ENCODE peak calls at places on chromosomes 2 and 18, in nine cellular contexts. T is nephron progenitor cell, J is brain microvascular endothelial cell, Q is MM.1S, C is NB4, M is cardiac muscle cell, L is breast epithelium, Z is H1, G is GM06990. A is an unnamed sample.

GRCh38 chr2:15826273-15826717 is 114.1 kb upstream of the MYCN start:
- DNase-seq in T (peak), J (no peak), Q (no peak), C (no peak), M (no peak), L (no peak), Z (no peak), G (no peak), A (no peak)

GRCh38 chr2:112162341-112162740 is 24.2 kb downstream of the FBLN7 start:
- DNase-seq in T (no peak), J (no peak), Q (no peak), C (no peak), M (no peak), L (no peak), Z (no peak), G (no peak), A (no peak)

GRCh38 chr18:1252534-1252933 is 347.9 kb downstream of the ADCYAP1 start:
- DNase-seq in T (no peak), J (no peak), Q (no peak), C (no peak), M (no peak), L (no peak), Z (no peak), G (no peak), A (no peak)

GRCh38 chr2:165874445-165875039 is 79.0 kb downstream of the TTC21B start:
- DNase-seq in T (no peak), J (peak), Q (peak), C (peak), M (peak), L (no peak), Z (no peak), G (peak), A (no peak)

GRCh38 chr2:112147382-112147781 is 9.2 kb downstream of the FBLN7 start:
- DNase-seq in T (no peak), J (no peak), Q (no peak), C (no peak), M (peak), L (no peak), Z (peak), G (no peak), A (no peak)

GRCh38 chr2:239460780-239461179 is 60.0 kb upstream of the HDAC4 start:
- DNase-seq in T (no peak), J (no peak), Q (no peak), C (no peak), M (no peak), L (no peak), Z (no peak), G (no peak), A (no peak)

GRCh38 chr2:31429759-31430438 is 15.4 kb upstream of the XDH start:
- DNase-seq in T (no peak), J (no peak), Q (peak), C (no peak), M (no peak), L (no peak), Z (no peak), G (no peak), A (no peak)

GRCh38 chr2:152661076-152661475 is 56.2 kb downstream of the PRPF40A start:
- DNase-seq in T (no peak), J (no peak), Q (no peak), C (no peak), M (no peak), L (no peak), Z (no peak), G (no peak), A (no peak)

GRCh38 chr2:184598313-184599053 is at the start of gene ZNF804A:
- DNase-seq in T (peak), J (peak), Q (peak), C (peak), M (peak), L (no peak), Z (peak), G (peak), A (peak)

GRCh38 chr2:225177098-225177497 is 134.8 kb upstream of the DOCK10 start:
- DNase-seq in T (no peak), J (peak), Q (no peak), C (no peak), M (peak), L (no peak), Z (no peak), G (no peak), A (no peak)

GRCh38 chr2:3487432-3487831 is 31.9 kb downstream of the ADI1 start:
- DNase-seq in T (no peak), J (no peak), Q (no peak), C (no peak), M (no peak), L (no peak), Z (no peak), G (no peak), A (no peak)

GRCh38 chr2:100972452-100972851 is 29.6 kb upstream of the RPL31 start:
- DNase-seq in T (no peak), J (no peak), Q (no peak), C (no peak), M (no peak), L (no peak), Z (no peak), G (no peak), A (no peak)

GRCh38 chr2:86199834-86200177 is 549 bp downstream of the MRPL35 start:
- DNase-seq in T (no peak), J (no peak), Q (no peak), C (peak), M (no peak), L (no peak), Z (no peak), G (no peak), A (no peak)

GRCh38 chr2:19122220-19122619 is 236.2 kb downstream of the OSR1 start:
- DNase-seq in T (no peak), J (no peak), Q (no peak), C (no peak), M (no peak), L (no peak), Z (no peak), G (no peak), A (no peak)

GRCh38 chr18:3855961-3856360 is 406.0 kb downstream of the TGIF1 start:
- DNase-seq in T (no peak), J (no peak), Q (no peak), C (no peak), M (no peak), L (no peak), Z (no peak), G (no peak), A (no peak)

GRCh38 chr2:230968921-230969672 is 26.8 kb upstream of the SPATA3 start:
- DNase-seq in T (no peak), J (no peak), Q (peak), C (no peak), M (no peak), L (no peak), Z (no peak), G (no peak), A (no peak)

GRCh38 chr2:215973954-215974699 is 39.2 kb downstream of the MREG start:
- DNase-seq in T (no peak), J (no peak), Q (no peak), C (peak), M (peak), L (no peak), Z (no peak), G (no peak), A (no peak)

DNA sequence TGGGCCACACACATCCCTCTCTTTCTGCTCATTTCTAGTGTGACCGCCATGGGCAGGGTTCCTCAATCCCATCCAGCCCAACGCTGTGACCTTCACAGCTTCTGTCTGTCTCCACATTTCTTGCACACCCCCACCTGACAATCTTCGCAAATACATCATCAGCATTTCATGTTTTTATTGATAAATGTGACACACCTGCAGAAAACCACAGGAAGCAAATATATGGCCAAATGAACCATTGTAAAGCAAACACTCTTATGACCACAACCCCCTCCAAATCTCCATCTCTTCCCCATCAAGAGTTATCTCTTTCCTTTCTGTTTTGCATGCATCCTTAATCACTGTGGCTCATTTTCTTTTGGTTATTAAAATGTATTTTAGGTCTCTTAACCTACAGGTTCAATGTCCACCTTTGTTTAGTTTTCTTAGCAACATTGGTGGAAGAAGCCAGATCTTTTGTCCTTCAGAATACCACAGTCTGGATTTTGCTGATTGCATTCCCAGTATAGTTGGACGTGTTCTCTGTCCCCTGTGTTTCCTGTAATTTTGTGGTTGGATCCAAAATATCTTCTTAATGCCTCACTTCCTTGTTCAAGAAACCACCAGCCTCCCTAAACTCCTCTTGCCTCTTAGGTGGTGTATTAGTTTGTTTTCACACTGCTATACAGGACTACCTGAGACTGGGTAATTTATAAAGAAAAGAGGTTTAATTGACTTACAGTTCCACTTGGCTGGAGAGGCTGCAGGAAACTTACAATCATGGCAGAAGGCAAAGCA is 9.8 kb upstream of the NCK2 start:
- DNase-seq in T (no peak), J (peak), Q (peak), C (no peak), M (peak), L (no peak), Z (no peak), G (no peak), A (no peak)
- TF ChIP-seq CTCF in T (no peak), J (no peak), Q (no peak), C (no peak), M (no peak), L (no peak), Z (no peak), G (no peak), A (no peak)

GRCh38 chr18:69839989-69840388 is 107.7 kb downstream of the CD226 start:
- DNase-seq in T (no peak), J (no peak), Q (no peak), C (no peak), M (no peak), L (no peak), Z (no peak), G (no peak), A (no peak)

GRCh38 chr18:69843047-69843446 is 104.6 kb downstream of the CD226 start:
- DNase-seq in T (no peak), J (no peak), Q (no peak), C (no peak), M (no peak), L (no peak), Z (no peak), G (no peak), A (no peak)

GRCh38 chr18:69840445-69840844 is 107.2 kb downstream of the CD226 start:
- DNase-seq in T (no peak), J (peak), Q (no peak), C (no peak), M (peak), L (no peak), Z (no peak), G (no peak), A (no peak)

GRCh38 chr18:69844656-69845055 is 103.0 kb downstream of the CD226 start:
- DNase-seq in T (no peak), J (no peak), Q (no peak), C (no peak), M (peak), L (no peak), Z (no peak), G (no peak), A (no peak)

DNA sequence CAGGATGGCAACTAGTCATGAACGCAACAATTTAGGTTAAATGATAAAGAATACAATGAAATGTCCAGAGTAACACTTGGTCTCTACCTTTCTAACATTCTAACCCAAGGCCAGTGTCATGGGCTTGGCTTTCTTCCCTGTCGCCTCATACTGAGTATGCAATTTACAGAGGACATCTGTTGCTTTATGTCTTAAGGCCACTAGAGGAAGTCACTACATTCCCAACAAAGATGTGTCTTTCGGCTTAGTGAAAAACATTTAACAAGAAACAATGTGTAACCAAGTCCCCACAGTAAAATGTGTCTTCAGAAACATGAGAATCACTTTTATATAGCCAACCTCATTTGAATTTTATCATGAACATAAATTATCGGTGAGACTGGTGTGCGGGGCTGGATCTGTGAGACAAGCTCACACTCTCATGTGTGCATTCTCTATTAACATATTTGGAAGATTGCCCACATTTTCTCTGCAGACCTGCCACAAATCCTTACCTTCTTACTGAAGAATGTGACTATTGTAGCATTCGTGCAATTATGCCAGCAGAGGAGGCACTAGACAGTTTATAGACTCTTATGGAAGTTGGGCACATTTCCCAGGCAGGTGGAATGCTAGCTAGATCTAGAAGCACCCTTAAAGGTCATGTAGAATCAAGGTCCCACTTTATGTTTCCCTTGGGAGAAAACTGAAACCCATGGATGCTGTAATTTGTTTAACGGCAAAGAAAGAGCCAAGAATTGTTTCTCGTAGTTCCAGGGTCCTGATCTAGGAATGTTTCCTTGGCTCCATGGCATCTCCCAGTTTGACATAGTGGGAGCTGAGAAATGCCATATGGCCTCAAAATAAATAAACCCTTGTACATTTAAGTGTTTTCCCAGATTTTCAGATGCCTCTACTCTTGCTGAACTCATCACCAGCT is 101.8 kb downstream of the CD226 start:
- DNase-seq in T (no peak), J (no peak), Q (no peak), C (no peak), M (peak), L (no peak), Z (no peak), G (no peak), A (no peak)
- TF ChIP-seq CTCF in T (no peak), J (no peak), Q (no peak), C (no peak), M (no peak), L (no peak), Z (no peak), G (peak), A (peak)

GRCh38 chr2:201118121-201118956 is 2.4 kb downstream of the CFLAR start:
- DNase-seq in T (peak), J (peak), Q (peak), C (peak), M (peak), L (peak), Z (peak), G (peak), A (peak)
- TF ChIP-seq CTCF in T (no peak), J (peak), Q (peak), C (peak), M (peak), L (peak), Z (peak), G (peak), A (peak)

DNA sequence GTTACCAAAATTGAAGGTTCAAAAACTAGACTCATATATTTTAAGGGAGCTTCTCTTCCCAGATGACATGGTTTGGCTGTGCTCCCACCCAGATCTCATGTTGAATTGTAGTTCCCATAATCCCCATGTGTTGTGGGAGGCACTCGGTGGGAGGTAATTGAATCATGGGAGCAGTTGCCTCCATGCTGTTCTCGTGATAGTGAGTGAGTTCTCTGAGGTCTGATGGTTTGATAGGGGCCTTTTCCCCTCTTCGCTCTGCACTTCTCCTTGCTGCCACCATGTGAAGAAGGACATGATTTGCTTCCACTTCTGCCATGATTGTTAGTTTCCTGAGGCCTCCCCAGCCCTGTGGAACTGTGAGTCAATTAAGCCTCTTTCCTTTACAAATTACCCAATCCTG is 140.1 kb downstream of the MAIP1 start:
- DNase-seq in T (no peak), J (no peak), Q (no peak), C (no peak), M (no peak), L (no peak), Z (no peak), G (no peak), A (no peak)
- TF ChIP-seq CTCF in T (no peak), J (no peak), Q (no peak), C (no peak), M (no peak), L (no peak), Z (no peak), G (no peak), A (no peak)

DNA sequence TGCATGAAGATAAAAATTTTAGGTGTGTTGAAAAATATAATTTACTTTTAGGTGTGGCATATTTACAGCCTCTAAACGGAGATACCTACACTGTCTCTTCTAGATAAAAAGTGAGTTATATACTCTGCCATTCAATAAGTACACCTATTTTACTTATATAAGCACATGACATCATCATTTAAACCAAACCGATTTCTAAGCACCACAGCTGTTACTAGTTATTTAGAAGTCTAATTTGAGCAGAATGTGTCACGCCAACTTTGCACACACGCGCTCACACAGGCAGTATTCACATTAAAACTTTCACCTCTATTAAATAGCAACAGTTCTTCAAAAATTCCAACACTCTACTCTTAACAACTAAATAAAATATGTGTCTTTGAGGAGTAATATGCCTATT is 720.8 kb downstream of the PLCL1 start:
- DNase-seq in T (no peak), J (no peak), Q (no peak), C (no peak), M (no peak), L (no peak), Z (no peak), G (no peak), A (no peak)
- TF ChIP-seq CTCF in T (no peak), J (no peak), Q (no peak), C (no peak), M (no peak), L (no peak), Z (no peak), G (no peak), A (no peak)

GRCh38 chr18:45571161-45571560 is 44.1 kb upstream of the SLC14A2 start:
- DNase-seq in T (no peak), J (no peak), Q (no peak), C (no peak), M (no peak), L (no peak), Z (no peak), G (no peak), A (no peak)

GRCh38 chr18:45568017-45568416 is 47.3 kb upstream of the SLC14A2 start:
- DNase-seq in T (no peak), J (no peak), Q (no peak), C (no peak), M (no peak), L (no peak), Z (no peak), G (no peak), A (no peak)

GRCh38 chr18:45567123-45567522 is 48.2 kb upstream of the SLC14A2 start:
- DNase-seq in T (peak), J (peak), Q (no peak), C (no peak), M (peak), L (no peak), Z (no peak), G (no peak), A (no peak)

GRCh38 chr18:45569566-45569965 is 45.7 kb upstream of the SLC14A2 start:
- DNase-seq in T (no peak), J (no peak), Q (no peak), C (no peak), M (no peak), L (no peak), Z (no peak), G (no peak), A (no peak)

GRCh38 chr18:45571714-45572113 is 43.6 kb upstream of the SLC14A2 start:
- DNase-seq in T (no peak), J (no peak), Q (no peak), C (no peak), M (no peak), L (no peak), Z (no peak), G (no peak), A (no peak)
- TF ChIP-seq CTCF in T (peak), J (peak), Q (peak), C (peak), M (peak), L (no peak), Z (peak), G (peak), A (peak)

GRCh38 chr2:232386740-232387450 is 8.3 kb downstream of the ALPP start:
- DNase-seq in T (peak), J (peak), Q (no peak), C (no peak), M (peak), L (no peak), Z (peak), G (no peak), A (no peak)

GRCh38 chr2:232386490-232386739 is 7.9 kb downstream of the ALPP start:
- DNase-seq in T (no peak), J (no peak), Q (no peak), C (no peak), M (no peak), L (no peak), Z (no peak), G (no peak), A (no peak)

GRCh38 chr2:232384466-232384865 is 5.9 kb downstream of the ALPP start:
- DNase-seq in T (no peak), J (no peak), Q (no peak), C (no peak), M (no peak), L (no peak), Z (no peak), G (no peak), A (no peak)

GRCh38 chr2:232387451-232388171 is 9.1 kb downstream of the ALPP start:
- DNase-seq in T (no peak), J (no peak), Q (no peak), C (no peak), M (no peak), L (no peak), Z (peak), G (no peak), A (no peak)

DNA sequence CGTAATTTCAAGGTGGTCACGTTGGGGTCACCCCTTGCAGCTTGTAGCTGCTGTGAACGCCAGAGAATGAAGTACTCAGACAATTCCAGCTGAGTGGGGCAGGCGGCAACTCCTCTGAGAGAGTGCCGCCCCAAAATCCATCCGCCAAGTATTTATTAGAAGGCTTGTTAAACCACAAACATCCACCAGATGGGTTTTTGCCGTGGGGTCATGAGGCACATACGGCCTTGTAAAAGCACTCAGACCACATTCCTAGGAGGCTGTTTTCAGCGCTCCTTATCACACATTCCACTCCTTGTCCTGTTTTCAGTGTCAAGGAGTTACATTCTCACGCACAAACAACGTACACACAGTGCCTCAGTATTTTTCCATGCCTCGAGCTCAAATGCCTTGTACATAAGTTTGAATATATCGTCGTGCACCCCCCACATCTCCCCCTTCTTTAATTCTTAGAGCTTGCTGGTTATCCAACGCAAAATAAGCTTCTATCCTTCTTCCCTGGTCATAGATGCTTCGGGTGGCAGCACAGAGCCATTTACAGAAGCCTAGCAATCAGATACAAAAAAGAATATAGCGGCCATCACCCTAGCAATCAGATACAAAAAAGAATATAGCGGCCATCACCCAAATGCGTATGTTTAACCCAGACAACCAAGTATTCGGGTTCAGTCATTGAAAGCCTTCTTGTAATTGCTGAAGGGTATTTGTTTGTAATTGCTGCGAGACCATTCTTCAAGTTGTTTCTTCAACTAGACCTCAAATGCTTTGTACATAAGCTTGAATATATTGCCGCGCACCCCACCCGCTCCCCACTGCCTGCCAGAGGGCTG is 7.3 kb downstream of the ALPP start:
- DNase-seq in T (no peak), J (peak), Q (no peak), C (peak), M (peak), L (no peak), Z (no peak), G (no peak), A (no peak)
- TF ChIP-seq CTCF in T (no peak), J (no peak), Q (no peak), C (no peak), M (no peak), L (no peak), Z (no peak), G (no peak), A (no peak)